ENCODE peak calls at places on chromosomes 4 and X, in four cellular contexts. R is trophoblast cell; X is HS-27A; K is effector CD4-positive, alpha-beta T cell. P is an unnamed sample.

GRCh38 chr4:40238008-40238699 is 41.3 kb downstream of the RHOH start:
- DNase-seq in X (no peak), R (no peak), K (no peak), P (no peak)

GRCh38 chr4:113809313-113809712 is 47.8 kb upstream of the CAMK2D start:
- DNase-seq in R (peak; percentile 7), K (no peak), X (no peak), P (no peak)

GRCh38 chr4:36152712-36153111 is 91.6 kb downstream of the ARAP2 start:
- DNase-seq in R (no peak), K (no peak), X (no peak), P (no peak)

GRCh38 chrX:24190500-24191156 is 41.1 kb downstream of the ZFX start:
- DNase-seq in K (no peak), R (peak; percentile 10), X (no peak), P (no peak)

GRCh38 chr4:87241341-87241740 is 20.9 kb upstream of the KLHL8 start:
- DNase-seq in X (no peak), R (no peak), K (no peak), P (no peak)

GRCh38 chrX:136030357-136031225 is 45.4 kb downstream of the SLC9A6 start:
- DNase-seq in X (peak; percentile 47), R (no peak), K (no peak), P (no peak)

GRCh38 chrX:112380541-112381278 is 298.1 kb upstream of the TRPC5 start:
- DNase-seq in X (no peak), K (no peak), R (no peak), P (no peak)

GRCh38 chrX:40105791-40106676 is 8.3 kb upstream of the BCOR start:
- DNase-seq in R (peak; percentile 30), X (no peak), K (peak; percentile 62), P (peak; percentile 61)

GRCh38 chr4:40575846-40576245 is 53.8 kb downstream of the RBM47 start:
- DNase-seq in R (peak; percentile 99), K (no peak), X (no peak), P (no peak)

GRCh38 chrX:69253821-69254220 is 88.6 kb upstream of the PJA1 start:
- DNase-seq in X (no peak), K (no peak), R (no peak), P (no peak)

GRCh38 chrX:131741103-131741581 is 197.3 kb downstream of the OR13H1 start:
- DNase-seq in X (no peak), R (peak; percentile 27), K (peak; percentile 77), P (peak; percentile 71)

GRCh38 chrX:13007519-13008188 is 32.7 kb downstream of the TMSB4X start:
- DNase-seq in K (no peak), X (no peak), R (no peak), P (no peak)

GRCh38 chrX:40964008-40964407 is 121.2 kb upstream of the USP9X start:
- DNase-seq in R (no peak), K (no peak), X (no peak), P (no peak)

GRCh38 chr4:142129931-142130330 is 493.5 kb downstream of the IL15 start:
- DNase-seq in R (peak; percentile 40), K (no peak), X (no peak), P (no peak)

GRCh38 chrX:124488412-124489161 is 142.2 kb downstream of the SH2D1A start:
- DNase-seq in K (no peak), R (no peak), X (no peak), P (no peak)

GRCh38 chr4:6884341-6884870 is 25.2 kb upstream of the TBC1D14 start:
- DNase-seq in R (no peak), K (no peak), X (no peak), P (no peak)

GRCh38 chr4:133385161-133385954 is 236.3 kb downstream of the PCDH10 start:
- DNase-seq in K (no peak), X (no peak), R (no peak), P (no peak)

GRCh38 chr4:148216866-148217814 is 225.1 kb downstream of the NR3C2 start:
- DNase-seq in R (no peak), X (no peak), K (no peak), P (no peak)

GRCh38 chr4:95165926-95166524 is 382.7 kb downstream of the UNC5C start:
- DNase-seq in X (no peak), K (peak; percentile 31), R (peak; percentile 27), P (no peak)

GRCh38 chrX:45889471-45889870 is 655.8 kb downstream of the ZNF674 start:
- DNase-seq in X (no peak), R (no peak), K (no peak), P (no peak)

GRCh38 chrX:70196961-70197805 is 19.9 kb downstream of the DGAT2L6 start:
- DNase-seq in X (no peak), K (peak; percentile 51), R (peak; percentile 43), P (peak; percentile 9)

GRCh38 chrX:17542123-17542522 is 167.1 kb downstream of the NHS start:
- DNase-seq in K (no peak), R (no peak), X (no peak), P (no peak)

GRCh38 chr4:156137971-156138581 is 184.4 kb upstream of the CTSO start:
- DNase-seq in K (no peak), X (no peak), R (no peak), P (no peak)

GRCh38 chr4:108210989-108211725 is 42.4 kb upstream of the LEF1 start:
- DNase-seq in R (no peak), K (no peak), X (no peak), P (no peak)

GRCh38 chr4:146134761-146135160 is 40.8 kb upstream of the LSM6 start:
- DNase-seq in K (no peak), R (no peak), X (no peak), P (no peak)

GRCh38 chr4:10746371-10747143 is 62.0 kb upstream of the CLNK start:
- DNase-seq in R (peak; percentile 17), X (no peak), K (no peak), P (no peak)